ENCODE peak calls at places on chromosomes 2 and 18, in four cellular contexts. One of them, this sample, is unnamed.

GRCh38 chr2:120531863-120532600 is 186.1 kb downstream of the INHBB start:
- DNase-seq in PC-3: no peak
- DNase-seq in hepatocyte: no peak
- DNase-seq in HCT116: no peak
- DNase-seq in this sample: no peak

GRCh38 chr2:218345491-218346176 is 11.0 kb upstream of the CATIP start:
- DNase-seq in PC-3: no peak
- DNase-seq in HCT116: no peak
- DNase-seq in hepatocyte: no peak
- DNase-seq in this sample: no peak

GRCh38 chr18:24503182-24503581 is 42.7 kb downstream of the HRH4 start:
- DNase-seq in hepatocyte: no peak
- DNase-seq in PC-3: no peak
- DNase-seq in HCT116: no peak
- DNase-seq in this sample: no peak

GRCh38 chr2:240235149-240235803 is 94.8 kb upstream of the OTOS start:
- DNase-seq in HCT116: no peak
- DNase-seq in hepatocyte: no peak
- DNase-seq in PC-3: no peak
- DNase-seq in this sample: no peak

GRCh38 chr2:141041281-141041680 is 1089.5 kb downstream of the LRP1B start:
- DNase-seq in HCT116: no peak
- DNase-seq in PC-3: no peak
- DNase-seq in hepatocyte: no peak
- DNase-seq in this sample: no peak

GRCh38 chr2:152694161-152694661 is 23.1 kb downstream of the PRPF40A start:
- DNase-seq in HCT116: no peak
- DNase-seq in hepatocyte: peak; percentile 35
- DNase-seq in PC-3: no peak
- DNase-seq in this sample: peak; percentile 84

GRCh38 chr2:10269291-10269690 is 33.4 kb upstream of the HPCAL1 start:
- DNase-seq in HCT116: no peak
- DNase-seq in hepatocyte: no peak
- DNase-seq in PC-3: no peak
- DNase-seq in this sample: no peak

GRCh38 chr18:79569720-79570119 is 109.9 kb upstream of the CTDP1 start:
- DNase-seq in hepatocyte: no peak
- DNase-seq in PC-3: no peak
- DNase-seq in HCT116: no peak
- DNase-seq in this sample: no peak

GRCh38 chr2:37376421-37377186 is 32.2 kb downstream of the QPCT start:
- DNase-seq in PC-3: peak; percentile 95
- DNase-seq in HCT116: peak; percentile 60
- DNase-seq in hepatocyte: peak; percentile 65
- DNase-seq in this sample: peak; percentile 98

GRCh38 chr2:135245055-135245454 is 193.0 kb downstream of the RAB3GAP1 start:
- DNase-seq in PC-3: peak; percentile 72
- DNase-seq in HCT116: peak; percentile 51
- DNase-seq in hepatocyte: no peak
- DNase-seq in this sample: no peak

GRCh38 chr18:9951022-9951859 is 37.4 kb downstream of the VAPA start:
- DNase-seq in PC-3: peak; percentile 61
- DNase-seq in hepatocyte: peak; percentile 59
- DNase-seq in HCT116: peak; percentile 55
- DNase-seq in this sample: peak; percentile 29

GRCh38 chr18:36688020-36688965 is 140.5 kb downstream of the TPGS2 start:
- DNase-seq in PC-3: peak; percentile 66
- DNase-seq in hepatocyte: peak; percentile 82
- DNase-seq in HCT116: peak; percentile 52
- DNase-seq in this sample: peak; percentile 66

GRCh38 chr2:36355157-36355889 is at the start of gene CRIM1:
- DNase-seq in hepatocyte: peak; percentile 96
- DNase-seq in HCT116: peak; percentile 68
- DNase-seq in PC-3: peak; percentile 87
- DNase-seq in this sample: peak; percentile 69

GRCh38 chr18:44458777-44459176 is 221.9 kb upstream of the SETBP1 start:
- DNase-seq in HCT116: no peak
- DNase-seq in hepatocyte: peak; percentile 10
- DNase-seq in PC-3: peak; percentile 37
- DNase-seq in this sample: no peak

GRCh38 chr2:113126845-113127645 is at the start of gene IL1RN:
- DNase-seq in PC-3: no peak
- DNase-seq in hepatocyte: no peak
- DNase-seq in HCT116: no peak
- DNase-seq in this sample: no peak

GRCh38 chr2:201216918-201217317 is 34.0 kb downstream of the CASP10 start:
- DNase-seq in PC-3: no peak
- DNase-seq in hepatocyte: no peak
- DNase-seq in HCT116: no peak
- DNase-seq in this sample: peak; percentile 26

GRCh38 chr2:240995041-240995960 is 3.1 kb upstream of the SNED1 start:
- DNase-seq in PC-3: no peak
- DNase-seq in HCT116: no peak
- DNase-seq in hepatocyte: no peak
- DNase-seq in this sample: no peak

GRCh38 chr2:136393515-136393914 is 275.6 kb upstream of the CXCR4 start:
- DNase-seq in HCT116: no peak
- DNase-seq in hepatocyte: no peak
- DNase-seq in PC-3: no peak
- DNase-seq in this sample: no peak

GRCh38 chr18:37567061-37567993 is 1.7 kb upstream of the CELF4 start:
- DNase-seq in PC-3: no peak
- DNase-seq in hepatocyte: no peak
- DNase-seq in HCT116: no peak
- DNase-seq in this sample: no peak

GRCh38 chr2:11746807-11747459 is 501 bp downstream of the LPIN1 start:
- DNase-seq in HCT116: no peak
- DNase-seq in PC-3: peak; percentile 47
- DNase-seq in hepatocyte: peak; percentile 59
- DNase-seq in this sample: peak; percentile 44

GRCh38 chr2:11748018-11748860 is 1.8 kb downstream of the LPIN1 start:
- DNase-seq in PC-3: no peak
- DNase-seq in hepatocyte: no peak
- DNase-seq in HCT116: no peak
- DNase-seq in this sample: peak; percentile 66

GRCh38 chr2:11744631-11745394 is 1.6 kb upstream of the LPIN1 start:
- DNase-seq in PC-3: peak; percentile 44
- DNase-seq in hepatocyte: peak; percentile 54
- DNase-seq in HCT116: peak; percentile 47
- DNase-seq in this sample: peak; percentile 83

GRCh38 chr2:11745613-11746375 is 638 bp upstream of the LPIN1 start:
- DNase-seq in HCT116: no peak
- DNase-seq in hepatocyte: no peak
- DNase-seq in PC-3: no peak
- DNase-seq in this sample: no peak

GRCh38 chr2:11746376-11746806 is at the start of gene LPIN1:
- DNase-seq in hepatocyte: peak; percentile 97
- DNase-seq in HCT116: peak; percentile 49
- DNase-seq in PC-3: peak; percentile 81
- DNase-seq in this sample: peak; percentile 88
- TF ChIP-seq CTCF in hepatocyte: peak; percentile 17
- TF ChIP-seq CTCF in HCT116: no peak
- TF ChIP-seq CTCF in PC-3: no peak
- TF ChIP-seq CTCF in this sample: no peak

DNA sequence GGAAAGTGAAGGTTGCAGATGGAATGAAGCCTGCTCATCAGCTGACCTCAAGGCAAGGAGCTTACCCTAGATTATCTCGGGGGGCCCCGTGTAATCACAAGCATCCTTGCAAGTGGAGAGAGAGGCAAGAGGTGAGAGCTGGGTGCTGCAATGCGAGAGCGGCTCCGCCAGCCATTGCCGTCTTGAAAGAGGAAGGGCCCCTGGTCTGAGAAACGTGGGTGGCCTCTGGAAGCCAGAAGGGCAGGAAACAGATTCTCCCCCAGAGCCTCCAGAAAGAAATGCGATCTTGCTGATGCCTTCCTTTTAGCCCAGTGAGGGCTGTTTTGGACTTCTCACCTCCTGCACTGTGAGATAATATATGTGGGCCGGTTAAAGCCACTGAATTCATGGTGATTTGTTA is 319.6 kb upstream of the HS6ST1 start:
- DNase-seq in PC-3: no peak
- DNase-seq in HCT116: no peak
- DNase-seq in hepatocyte: no peak
- DNase-seq in this sample: no peak
- H3K9me2 ChIP-seq in PC-3: no peaks in the 10 kb centered on the region
- H3K9me2 ChIP-seq in HCT116: no peaks in the 10 kb centered on the region
- H3K9me2 ChIP-seq in hepatocyte: no peaks in the 10 kb centered on the region
- H3K9me2 ChIP-seq in this sample: no peaks in the 10 kb centered on the region

GRCh38 chr2:39550701-39551285 is 113.7 kb upstream of the MAP4K3 start:
- DNase-seq in HCT116: no peak
- DNase-seq in PC-3: peak; percentile 62
- DNase-seq in hepatocyte: no peak
- DNase-seq in this sample: no peak
- TF ChIP-seq EZH2phosphoT487 in HCT116: no peak
- TF ChIP-seq EZH2phosphoT487 in PC-3: no peak
- TF ChIP-seq EZH2phosphoT487 in hepatocyte: no peak
- TF ChIP-seq EZH2phosphoT487 in this sample: no peak

DNA sequence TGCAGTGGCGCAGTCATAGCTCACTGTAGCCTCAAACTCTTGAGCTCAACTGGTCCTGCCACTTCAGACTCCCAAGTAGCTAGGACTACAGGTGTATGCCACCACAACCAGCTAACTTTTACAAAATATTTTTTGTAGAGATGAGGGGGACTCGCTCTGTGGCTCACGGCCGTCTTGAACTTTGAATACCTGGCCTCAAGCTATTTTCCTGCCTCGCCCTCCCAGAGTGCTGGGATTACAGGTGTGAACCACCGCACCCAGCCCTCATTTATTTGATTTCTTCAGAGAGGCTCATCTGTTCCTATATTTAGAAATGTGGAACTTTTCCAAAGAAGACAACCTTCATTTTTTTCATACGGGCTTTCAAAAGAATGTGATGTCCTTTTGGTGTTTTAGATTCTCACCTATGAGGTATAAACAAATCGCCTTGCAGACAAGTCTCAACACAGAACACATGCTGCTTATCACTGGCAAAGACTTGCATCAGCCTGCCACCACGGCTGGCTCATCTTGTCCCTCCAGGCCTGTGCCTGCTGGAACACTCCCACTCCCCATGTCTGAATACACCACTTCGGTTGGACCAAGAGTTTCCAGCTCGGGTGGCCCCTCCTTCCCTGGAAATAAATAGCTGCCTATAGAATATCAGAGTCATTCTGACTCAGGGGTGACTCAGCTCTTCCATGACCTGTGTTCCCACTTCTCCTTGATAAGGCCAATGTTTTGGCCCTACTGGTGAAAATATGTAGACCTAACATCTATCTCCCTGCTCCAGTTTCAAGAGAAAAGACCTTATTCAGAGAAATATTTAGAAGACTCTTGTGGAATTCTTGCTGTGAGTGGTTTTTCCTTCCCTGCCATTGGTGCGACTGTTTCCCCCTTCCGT is 202.6 kb downstream of the TGIF1 start:
- DNase-seq in HCT116: peak; percentile 98
- DNase-seq in PC-3: peak; percentile 99
- DNase-seq in hepatocyte: peak; percentile 91
- DNase-seq in this sample: no peak
- TF ChIP-seq CTCF in HCT116: peak; percentile 7
- TF ChIP-seq CTCF in PC-3: peak; percentile 12
- TF ChIP-seq CTCF in hepatocyte: no peak
- TF ChIP-seq CTCF in this sample: no peak